ENCODE peak calls at places on chromosome 16, in nine cellular contexts. H is prostate gland, P is fibroblast of the aortic adventitia, I is type B pancreatic cell, G is omental fat pad, T is H9, X is HepG2, W is colonic mucosa, C is GM23338. U is an unnamed sample.

GRCh38 chr16:11108466-11108805 is 147.6 kb downstream of the SOCS1 start:
- DNase-seq in H (no peak), P (no peak), I (no peak), G (no peak), T (no peak), X (no peak), W (no peak), C (no peak), U (no peak)

GRCh38 chr16:14510939-14511797 is 118.9 kb downstream of the PARN start:
- DNase-seq in H (no peak), P (peak), I (no peak), G (no peak), T (no peak), X (peak), W (no peak), C (no peak), U (no peak)

GRCh38 chr16:17777461-17777863 is 306.7 kb upstream of the XYLT1 start:
- DNase-seq in H (no peak), P (peak), I (no peak), G (no peak), T (no peak), X (peak), W (no peak), C (no peak), U (no peak)

GRCh38 chr16:57612494-57612893 is 15.9 kb upstream of the ADGRG1 start:
- DNase-seq in H (no peak), P (no peak), I (no peak), G (no peak), T (peak), X (no peak), W (peak), C (no peak), U (no peak)

GRCh38 chr16:79825002-79825401 is 224.5 kb upstream of the MAF start:
- DNase-seq in H (no peak), P (no peak), I (no peak), G (no peak), T (no peak), X (no peak), W (no peak), C (no peak), U (no peak)

GRCh38 chr16:81734632-81735434 is 44.3 kb upstream of the PLCG2 start:
- DNase-seq in H (no peak), P (no peak), I (no peak), G (no peak), T (no peak), X (no peak), W (no peak), C (no peak), U (no peak)

GRCh38 chr16:88784074-88784855 is 755 bp downstream of the PIEZO1 start:
- DNase-seq in H (peak), P (peak), I (no peak), G (no peak), T (peak), X (peak), W (peak), C (peak), U (peak)

GRCh38 chr16:15434425-15435215 is at the start of gene BMERB1:
- DNase-seq in H (no peak), P (peak), I (peak), G (no peak), T (peak), X (no peak), W (peak), C (peak), U (peak)

GRCh38 chr16:59859606-59860402 is 1125.7 kb upstream of the GOT2 start:
- DNase-seq in H (no peak), P (no peak), I (no peak), G (no peak), T (no peak), X (no peak), W (no peak), C (no peak), U (no peak)

GRCh38 chr16:22728167-22728836 is 85.7 kb upstream of the HS3ST2 start:
- DNase-seq in H (no peak), P (no peak), I (no peak), G (no peak), T (no peak), X (no peak), W (no peak), C (no peak), U (no peak)

GRCh38 chr16:29990883-29991570 is 4.4 kb downstream of the HIRIP3 start:
- DNase-seq in H (no peak), P (no peak), I (no peak), G (no peak), T (no peak), X (no peak), W (no peak), C (no peak), U (no peak)

GRCh38 chr16:66085651-66086050 is 280.8 kb upstream of the CDH5 start:
- DNase-seq in H (no peak), P (no peak), I (no peak), G (no peak), T (no peak), X (no peak), W (no peak), C (no peak), U (no peak)

GRCh38 chr16:70481929-70482536 is 27.6 kb downstream of the FCSK start:
- DNase-seq in H (no peak), P (peak), I (no peak), G (no peak), T (no peak), X (no peak), W (no peak), C (no peak), U (no peak)

GRCh38 chr16:88965411-88965810 is 11.6 kb downstream of the CBFA2T3 start:
- DNase-seq in H (no peak), P (no peak), I (no peak), G (no peak), T (no peak), X (no peak), W (no peak), C (no peak), U (no peak)

GRCh38 chr16:58508671-58509251 is 6.6 kb upstream of the SETD6 start:
- DNase-seq in H (no peak), P (no peak), I (no peak), G (no peak), T (no peak), X (no peak), W (no peak), C (no peak), U (no peak)

GRCh38 chr16:23435500-23435899 is 17.5 kb downstream of the COG7 start:
- DNase-seq in H (peak), P (peak), I (no peak), G (peak), T (peak), X (peak), W (peak), C (peak), U (peak)

GRCh38 chr16:82045471-82046178 is 10.6 kb downstream of the HSD17B2 start:
- DNase-seq in H (no peak), P (no peak), I (no peak), G (no peak), T (no peak), X (no peak), W (no peak), C (no peak), U (no peak)

GRCh38 chr16:87419971-87420370 is 27.8 kb downstream of the MAP1LC3B start:
- DNase-seq in H (no peak), P (no peak), I (no peak), G (no peak), T (no peak), X (no peak), W (no peak), C (no peak), U (no peak)

GRCh38 chr16:65044861-65045260 is 77.0 kb downstream of the CDH11 start:
- DNase-seq in H (no peak), P (peak), I (no peak), G (no peak), T (no peak), X (no peak), W (no peak), C (no peak), U (no peak)

GRCh38 chr16:80580109-80580832 is 39.5 kb downstream of the DYNLRB2 start:
- DNase-seq in H (no peak), P (peak), I (no peak), G (no peak), T (no peak), X (no peak), W (no peak), C (peak), U (peak)

GRCh38 chr16:70463235-70463634 is 8.8 kb downstream of the FCSK start:
- DNase-seq in H (no peak), P (no peak), I (no peak), G (no peak), T (no peak), X (no peak), W (no peak), C (no peak), U (no peak)

GRCh38 chr16:13402601-13403000 is 501.2 kb downstream of the SHISA9 start:
- DNase-seq in H (no peak), P (no peak), I (no peak), G (no peak), T (no peak), X (no peak), W (no peak), C (no peak), U (no peak)

GRCh38 chr16:57061084-57061905 is 31.1 kb upstream of the CPNE2 start:
- DNase-seq in H (peak), P (peak), I (no peak), G (no peak), T (no peak), X (peak), W (no peak), C (no peak), U (no peak)

GRCh38 chr16:10729649-10730048 is 14.0 kb upstream of the NUBP1 start:
- DNase-seq in H (peak), P (peak), I (no peak), G (no peak), T (no peak), X (no peak), W (no peak), C (peak), U (no peak)

GRCh38 chr16:25135239-25135878 is 23.8 kb downstream of the LCMT1 start:
- DNase-seq in H (no peak), P (peak), I (no peak), G (no peak), T (no peak), X (peak), W (peak), C (no peak), U (no peak)

GRCh38 chr16:27824786-27825185 is 238.7 kb downstream of the GSG1L start:
- DNase-seq in H (no peak), P (no peak), I (no peak), G (no peak), T (no peak), X (no peak), W (no peak), C (no peak), U (no peak)

GRCh38 chr16:66918355-66918754 is 330 bp downstream of the CDH16 start:
- DNase-seq in H (no peak), P (no peak), I (no peak), G (no peak), T (no peak), X (no peak), W (no peak), C (no peak), U (no peak)

GRCh38 chr16:66810391-66810790 is 9.0 kb upstream of the TERB1 start:
- DNase-seq in H (no peak), P (no peak), I (no peak), G (no peak), T (no peak), X (no peak), W (no peak), C (no peak), U (no peak)

GRCh38 chr16:87854053-87854906 is 15.0 kb downstream of the SLC7A5 start:
- DNase-seq in H (no peak), P (no peak), I (no peak), G (no peak), T (no peak), X (peak), W (no peak), C (no peak), U (peak)

GRCh38 chr16:56368545-56368944 is 56.8 kb downstream of the AMFR start:
- DNase-seq in H (no peak), P (no peak), I (no peak), G (no peak), T (no peak), X (no peak), W (no peak), C (no peak), U (no peak)

GRCh38 chr16:10584956-10585561 is 4.7 kb upstream of the EMP2 start:
- DNase-seq in H (no peak), P (peak), I (no peak), G (no peak), T (no peak), X (no peak), W (no peak), C (no peak), U (no peak)

GRCh38 chr16:8928467-8928957 is 35.2 kb downstream of the USP7 start:
- DNase-seq in H (no peak), P (no peak), I (no peak), G (no peak), T (no peak), X (no peak), W (no peak), C (no peak), U (peak)

GRCh38 chr16:27222499-27223225 is 19.3 kb downstream of the KDM8 start:
- DNase-seq in H (no peak), P (peak), I (no peak), G (no peak), T (no peak), X (no peak), W (no peak), C (no peak), U (no peak)

GRCh38 chr16:392450-393027 is 4.5 kb upstream of the NME4 start:
- DNase-seq in H (no peak), P (no peak), I (no peak), G (no peak), T (no peak), X (no peak), W (no peak), C (no peak), U (peak)

GRCh38 chr16:51982715-51983680 is 563.9 kb downstream of the TOX3 start:
- DNase-seq in H (peak), P (peak), I (no peak), G (no peak), T (peak), X (peak), W (peak), C (peak), U (peak)

GRCh38 chr16:52709286-52709685 is 162.3 kb upstream of the TOX3 start:
- DNase-seq in H (no peak), P (no peak), I (no peak), G (no peak), T (no peak), X (no peak), W (no peak), C (peak), U (no peak)

GRCh38 chr16:31147574-31147973 is 2.3 kb downstream of the PRSS36 start:
- DNase-seq in H (no peak), P (no peak), I (no peak), G (no peak), T (no peak), X (no peak), W (no peak), C (no peak), U (no peak)
- TF ChIP-seq CTCF in H (no peak), P (no peak), I (no peak), G (no peak), T (no peak), X (no peak), W (no peak), C (no peak), U (no peak)

GRCh38 chr16:3268294-3268693 is 11.9 kb upstream of the MEFV start:
- DNase-seq in H (no peak), P (no peak), I (no peak), G (no peak), T (no peak), X (no peak), W (no peak), C (no peak), U (no peak)

GRCh38 chr16:3262517-3262916 is 6.1 kb upstream of the MEFV start:
- DNase-seq in H (no peak), P (no peak), I (no peak), G (no peak), T (no peak), X (no peak), W (no peak), C (no peak), U (no peak)

GRCh38 chr16:3264137-3265036 is 8.0 kb upstream of the MEFV start:
- DNase-seq in H (peak), P (peak), I (peak), G (peak), T (peak), X (peak), W (peak), C (peak), U (peak)

DNA sequence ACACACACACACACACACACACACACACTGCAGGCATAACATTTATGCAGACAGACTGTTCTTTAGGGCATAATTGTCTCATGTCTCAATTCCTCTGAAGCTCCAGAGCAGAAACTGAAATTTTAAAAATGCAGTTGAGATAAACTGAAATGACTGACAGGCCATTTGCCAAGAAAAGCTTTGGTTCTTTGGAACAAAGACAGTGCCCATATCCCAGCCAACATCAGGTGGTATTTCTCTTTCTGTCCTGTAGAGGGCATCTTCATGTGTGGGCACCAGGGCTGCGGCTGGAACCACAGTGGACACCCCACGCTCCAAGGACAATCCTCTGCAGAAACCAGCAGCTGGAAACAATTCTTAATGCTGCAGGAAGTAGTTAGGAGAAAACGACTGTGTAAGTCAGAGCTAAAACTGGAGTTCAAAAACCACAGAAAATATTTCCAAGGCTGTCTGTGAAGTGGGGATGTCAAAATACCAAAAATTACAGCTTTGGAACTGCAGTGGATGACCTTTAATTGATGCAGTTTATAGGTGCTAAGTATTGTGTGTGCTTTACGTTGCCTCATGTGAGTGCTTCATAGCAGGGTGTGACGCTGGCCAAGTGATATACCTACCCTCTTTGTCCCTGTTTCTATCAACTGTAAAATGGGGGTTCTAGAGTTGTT is 10.6 kb upstream of the MEFV start:
- DNase-seq in H (no peak), P (peak), I (no peak), G (no peak), T (no peak), X (peak), W (no peak), C (peak), U (peak)
- TF ChIP-seq CTCF in H (no peak), P (peak), I (peak), G (no peak), T (peak), X (peak), W (peak), C (peak), U (peak)

DNA sequence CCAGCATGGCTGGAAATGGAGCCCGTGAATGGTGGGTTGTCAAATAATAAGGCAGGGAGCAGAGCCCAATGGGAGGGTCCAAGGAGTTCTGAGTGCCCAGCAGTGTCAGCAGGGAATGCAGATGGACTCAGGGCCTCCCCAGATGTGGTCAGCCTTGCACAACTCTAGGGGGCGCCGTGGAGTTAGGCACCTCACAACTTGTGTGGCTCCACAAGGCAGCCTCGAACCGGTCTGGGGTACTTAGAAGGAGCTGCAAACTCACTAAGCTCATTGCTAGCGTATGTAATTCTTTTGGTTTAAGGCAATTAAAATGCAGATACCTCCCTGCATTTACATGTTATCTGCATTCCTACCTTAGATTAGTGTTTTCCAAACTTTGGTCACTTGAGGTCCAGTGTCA is 18.1 kb downstream of the IRF8 start:
- DNase-seq in H (no peak), P (no peak), I (no peak), G (no peak), T (no peak), X (no peak), W (no peak), C (peak), U (no peak)
- TF ChIP-seq CTCF in H (no peak), P (no peak), I (peak), G (no peak), T (peak), X (peak), W (no peak), C (peak), U (peak)

GRCh38 chr16:85717393-85718152 is 28.8 kb upstream of the GINS2 start:
- DNase-seq in H (peak), P (peak), I (peak), G (no peak), T (peak), X (peak), W (peak), C (peak), U (peak)

GRCh38 chr16:85719605-85720318 is 31.0 kb upstream of the GINS2 start:
- DNase-seq in H (no peak), P (no peak), I (no peak), G (no peak), T (no peak), X (no peak), W (no peak), C (no peak), U (no peak)

GRCh38 chr16:85716680-85717038 is 27.9 kb upstream of the GINS2 start:
- DNase-seq in H (no peak), P (no peak), I (no peak), G (no peak), T (no peak), X (no peak), W (no peak), C (no peak), U (no peak)

GRCh38 chr16:85718682-85719081 is 29.9 kb upstream of the GINS2 start:
- DNase-seq in H (no peak), P (no peak), I (no peak), G (no peak), T (peak), X (peak), W (peak), C (peak), U (no peak)

GRCh38 chr16:85718153-85718477 is 29.4 kb upstream of the GINS2 start:
- DNase-seq in H (no peak), P (no peak), I (no peak), G (no peak), T (no peak), X (no peak), W (no peak), C (no peak), U (no peak)
- TF ChIP-seq CTCF in H (no peak), P (no peak), I (no peak), G (no peak), T (no peak), X (no peak), W (no peak), C (no peak), U (no peak)

GRCh38 chr16:49918257-49918656 is 62.3 kb upstream of the ZNF423 start:
- DNase-seq in H (no peak), P (no peak), I (no peak), G (no peak), T (peak), X (no peak), W (no peak), C (peak), U (peak)
- TF ChIP-seq CTCF in H (no peak), P (no peak), I (no peak), G (no peak), T (peak), X (peak), W (no peak), C (peak), U (no peak)

GRCh38 chr16:68700120-68700519 is 37.0 kb upstream of the CDH1 start:
- DNase-seq in H (no peak), P (no peak), I (no peak), G (no peak), T (no peak), X (peak), W (no peak), C (no peak), U (no peak)

GRCh38 chr16:68695575-68695974 is 41.5 kb upstream of the CDH1 start:
- DNase-seq in H (no peak), P (no peak), I (no peak), G (no peak), T (no peak), X (no peak), W (no peak), C (no peak), U (no peak)

GRCh38 chr16:68698091-68698490 is 39.0 kb upstream of the CDH1 start:
- DNase-seq in H (no peak), P (no peak), I (no peak), G (no peak), T (no peak), X (no peak), W (no peak), C (no peak), U (no peak)

DNA sequence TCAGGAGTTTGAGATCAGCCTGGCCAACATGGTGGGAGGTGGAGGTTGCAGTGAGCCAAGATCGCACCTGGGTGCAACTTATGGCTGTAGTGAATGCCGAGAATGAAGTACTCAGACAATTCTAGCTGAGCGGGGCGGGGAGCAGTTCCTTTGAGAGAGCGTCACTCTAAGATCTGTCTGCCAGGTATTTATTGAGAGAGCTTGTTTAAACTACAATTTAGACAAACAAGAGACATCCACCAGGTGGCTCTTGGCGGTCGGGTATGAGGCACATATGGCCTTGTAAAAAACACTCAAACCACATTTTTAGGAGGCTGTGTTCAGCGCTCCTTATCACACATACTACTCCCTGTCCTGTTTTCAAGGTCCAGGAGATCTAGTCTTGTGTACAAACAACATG is 40.6 kb upstream of the CDH1 start:
- DNase-seq in H (peak), P (no peak), I (no peak), G (no peak), T (no peak), X (peak), W (peak), C (no peak), U (no peak)
- TF ChIP-seq CTCF in H (peak), P (no peak), I (no peak), G (no peak), T (no peak), X (peak), W (no peak), C (no peak), U (no peak)

GRCh38 chr16:19094542-19095365 is 19.0 kb upstream of the ITPRIPL2 start:
- DNase-seq in H (no peak), P (no peak), I (no peak), G (no peak), T (no peak), X (peak), W (peak), C (peak), U (peak)
- TF ChIP-seq CTCF in H (no peak), P (no peak), I (peak), G (no peak), T (peak), X (peak), W (no peak), C (peak), U (no peak)

U was measured in activated CD8-positive, alpha-beta T cell treated with anti-CD3 and anti-CD28 coated beads for 36 hours.